ENCODE peak calls at places on chromosomes 1 and 21, in ten cellular contexts. X, S, V, H, D, R, T, N, J and C are unnamed samples. For H3K4me1 and H3K27me3, the result is how much of the 10 kb centered on the place peaks cover.

GRCh38 chr1:110630770-110631663 is 24.9 kb upstream of the KCNA2 start:
- DNase-seq in D (peak), X (no peak), T (no peak), H (peak), S (peak), R (peak), J (peak), N (peak), V (peak), C (peak)

GRCh38 chr1:117339866-117340357 is 27.3 kb upstream of the MAN1A2 start:
- DNase-seq in X (no peak), S (no peak), N (peak), T (no peak), J (no peak), D (peak), V (peak), H (peak), R (no peak), C (no peak)

GRCh38 chr1:47755368-47755990 is 241.7 kb downstream of the TRABD2B start:
- DNase-seq in J (peak), D (peak), T (no peak), N (peak), X (peak), V (no peak), H (peak), R (no peak), S (no peak), C (peak)

GRCh38 chr1:150477320-150477719 is 9.9 kb upstream of the TARS2 start:
- DNase-seq in V (no peak), X (no peak), D (no peak), H (no peak), N (no peak), S (no peak), T (no peak), R (no peak), J (no peak), C (peak)

GRCh38 chr1:238061967-238062613 is 171.4 kb upstream of the ZP4 start:
- DNase-seq in H (no peak), S (no peak), D (no peak), J (no peak), N (no peak), R (no peak), V (no peak), X (no peak), T (no peak), C (no peak)

GRCh38 chr21:36693144-36694040 is 5.5 kb upstream of the SIM2 start:
- DNase-seq in R (no peak), J (no peak), S (no peak), T (no peak), X (no peak), V (no peak), N (no peak), D (no peak), H (no peak), C (no peak)

GRCh38 chr1:158153179-158153578 is 27.5 kb upstream of the CD1D start:
- DNase-seq in N (no peak), R (no peak), V (no peak), H (no peak), S (no peak), T (no peak), D (no peak), X (no peak), J (no peak), C (no peak)

GRCh38 chr1:110783292-110783918 is 89.5 kb upstream of the CD53 start:
- DNase-seq in S (no peak), N (peak), V (no peak), D (peak), R (no peak), X (no peak), H (peak), T (no peak), J (peak), C (no peak)

GRCh38 chr1:245843101-245843500 is 664.0 kb downstream of the SMYD3 start:
- DNase-seq in N (no peak), R (no peak), X (no peak), D (no peak), H (no peak), J (no peak), S (no peak), V (no peak), T (no peak), C (no peak)

GRCh38 chr1:30586671-30587070 is 136.7 kb downstream of the MATN1 start:
- DNase-seq in T (no peak), R (no peak), H (no peak), X (no peak), V (no peak), S (no peak), J (no peak), N (no peak), D (no peak), C (no peak)

GRCh38 chr1:12778061-12778460 is 4.5 kb downstream of the PRAMEF12 start:
- DNase-seq in N (no peak), X (no peak), J (no peak), H (no peak), R (no peak), D (no peak), S (no peak), V (no peak), T (no peak), C (no peak)

GRCh38 chr1:99481391-99481996 is 164.4 kb upstream of the PALMD start:
- DNase-seq in X (no peak), N (peak), T (no peak), V (peak), H (peak), J (no peak), D (peak), S (no peak), R (no peak), C (no peak)

GRCh38 chr1:43536196-43536863 is 5.6 kb downstream of the PTPRF start:
- DNase-seq in J (peak), H (no peak), R (no peak), T (no peak), V (no peak), S (no peak), N (peak), D (no peak), X (no peak), C (no peak)

GRCh38 chr21:41615613-41616012 is 107.7 kb upstream of the TMPRSS2 start:
- DNase-seq in S (no peak), V (no peak), X (no peak), T (no peak), H (no peak), N (no peak), R (no peak), D (no peak), J (no peak), C (no peak)

GRCh38 chr1:1462318-1462966 is 9.1 kb upstream of the ATAD3B start:
- DNase-seq in N (peak), R (peak), H (peak), S (peak), T (no peak), J (no peak), V (no peak), X (no peak), D (no peak), C (peak)

GRCh38 chr1:203149188-203149840 is 21.8 kb downstream of the ADORA1 start:
- DNase-seq in J (no peak), H (no peak), R (no peak), X (no peak), V (no peak), N (peak), S (no peak), T (no peak), D (no peak), C (no peak)

GRCh38 chr1:44881011-44881632 is 38.1 kb upstream of the PTCH2 start:
- DNase-seq in S (no peak), V (no peak), N (no peak), R (no peak), X (no peak), H (no peak), D (no peak), J (no peak), T (no peak), C (no peak)

GRCh38 chr1:17328855-17329254 is 20.9 kb downstream of the PADI4 start:
- DNase-seq in X (no peak), H (no peak), R (no peak), T (no peak), D (no peak), J (no peak), S (no peak), V (no peak), N (no peak), C (no peak)

GRCh38 chr1:201885531-201886075 is 3.1 kb upstream of the SHISA4 start:
- DNase-seq in X (peak), S (peak), H (peak), D (peak), R (no peak), T (no peak), J (no peak), V (peak), N (no peak), C (peak)

GRCh38 chr1:209844695-209845404 is 17.1 kb downstream of the UTP25 start:
- DNase-seq in H (no peak), V (no peak), J (no peak), T (no peak), N (no peak), D (no peak), X (no peak), S (no peak), R (no peak), C (no peak)

GRCh38 chr21:33219300-33219699 is 10.4 kb upstream of the IFNAR2 start:
- DNase-seq in R (no peak), X (no peak), V (no peak), H (no peak), S (no peak), J (no peak), D (no peak), N (no peak), T (no peak), C (no peak)

GRCh38 chr21:45091540-45092322 is 17.4 kb downstream of the ADARB1 start:
- DNase-seq in X (no peak), J (no peak), D (no peak), T (no peak), N (no peak), S (no peak), H (no peak), V (no peak), R (no peak), C (no peak)

GRCh38 chr1:27473755-27474154 is 16.2 kb downstream of the WASF2 start:
- DNase-seq in D (no peak), N (no peak), R (no peak), X (no peak), H (peak), T (no peak), V (no peak), J (no peak), S (no peak), C (no peak)

GRCh38 chr21:15617968-15618367 is 111.8 kb upstream of the USP25 start:
- DNase-seq in T (no peak), N (no peak), S (no peak), X (no peak), H (no peak), D (no peak), R (no peak), J (no peak), V (no peak), C (no peak)

GRCh38 chr1:175757381-175758015 is 14.1 kb upstream of the TNR start:
- DNase-seq in R (no peak), S (no peak), H (peak), J (peak), X (no peak), D (peak), V (no peak), T (no peak), N (peak), C (peak)

GRCh38 chr1:101051688-101052638 is 26.4 kb upstream of the DPH5 start:
- DNase-seq in N (no peak), V (no peak), T (no peak), D (no peak), R (no peak), J (no peak), H (no peak), S (no peak), X (no peak), C (no peak)

GRCh38 chr1:68346192-68346808 is 103.5 kb downstream of the RPE65 start:
- DNase-seq in N (no peak), T (no peak), V (no peak), J (no peak), S (no peak), X (no peak), H (no peak), R (no peak), D (peak), C (no peak)

GRCh38 chr1:151547119-151547899 is 7.2 kb downstream of the TUFT1 start:
- DNase-seq in R (peak), D (peak), S (no peak), T (no peak), N (peak), V (peak), H (peak), X (peak), J (peak), C (no peak)

GRCh38 chr1:50271968-50272578 is 151.2 kb downstream of the DMRTA2 start:
- DNase-seq in H (peak), V (no peak), S (no peak), D (peak), R (no peak), J (peak), T (no peak), N (peak), X (no peak), C (peak)

GRCh38 chr1:9500756-9501754 is 38.2 kb upstream of the SLC25A33 start:
- DNase-seq in V (no peak), S (no peak), T (no peak), D (no peak), J (no peak), X (no peak), R (no peak), N (no peak), H (no peak), C (no peak)

GRCh38 chr1:39045231-39045630 is 19.1 kb downstream of the NDUFS5 start:
- DNase-seq in R (no peak), D (no peak), H (no peak), X (peak), N (no peak), T (no peak), S (no peak), J (no peak), V (no peak), C (no peak)

GRCh38 chr1:81109038-81109437 is 691.7 kb upstream of the ADGRL2 start:
- DNase-seq in H (no peak), N (no peak), T (no peak), D (no peak), J (no peak), S (peak), R (no peak), V (no peak), X (no peak), C (no peak)

GRCh38 chr1:156009404-156009803 is 11.3 kb downstream of the SSR2 start:
- DNase-seq in X (no peak), T (no peak), R (no peak), J (no peak), V (no peak), H (no peak), N (no peak), D (no peak), S (no peak), C (no peak)

GRCh38 chr1:32761253-32761877 is 55.8 kb downstream of the YARS1 start:
- DNase-seq in V (peak), N (peak), S (no peak), J (peak), R (peak), X (no peak), H (peak), T (no peak), D (peak), C (peak)

GRCh38 chr1:226497991-226498689 is 50.4 kb upstream of the STUM start:
- DNase-seq in X (no peak), N (no peak), H (no peak), V (no peak), R (no peak), S (no peak), D (no peak), T (no peak), J (peak), C (no peak)

DNA sequence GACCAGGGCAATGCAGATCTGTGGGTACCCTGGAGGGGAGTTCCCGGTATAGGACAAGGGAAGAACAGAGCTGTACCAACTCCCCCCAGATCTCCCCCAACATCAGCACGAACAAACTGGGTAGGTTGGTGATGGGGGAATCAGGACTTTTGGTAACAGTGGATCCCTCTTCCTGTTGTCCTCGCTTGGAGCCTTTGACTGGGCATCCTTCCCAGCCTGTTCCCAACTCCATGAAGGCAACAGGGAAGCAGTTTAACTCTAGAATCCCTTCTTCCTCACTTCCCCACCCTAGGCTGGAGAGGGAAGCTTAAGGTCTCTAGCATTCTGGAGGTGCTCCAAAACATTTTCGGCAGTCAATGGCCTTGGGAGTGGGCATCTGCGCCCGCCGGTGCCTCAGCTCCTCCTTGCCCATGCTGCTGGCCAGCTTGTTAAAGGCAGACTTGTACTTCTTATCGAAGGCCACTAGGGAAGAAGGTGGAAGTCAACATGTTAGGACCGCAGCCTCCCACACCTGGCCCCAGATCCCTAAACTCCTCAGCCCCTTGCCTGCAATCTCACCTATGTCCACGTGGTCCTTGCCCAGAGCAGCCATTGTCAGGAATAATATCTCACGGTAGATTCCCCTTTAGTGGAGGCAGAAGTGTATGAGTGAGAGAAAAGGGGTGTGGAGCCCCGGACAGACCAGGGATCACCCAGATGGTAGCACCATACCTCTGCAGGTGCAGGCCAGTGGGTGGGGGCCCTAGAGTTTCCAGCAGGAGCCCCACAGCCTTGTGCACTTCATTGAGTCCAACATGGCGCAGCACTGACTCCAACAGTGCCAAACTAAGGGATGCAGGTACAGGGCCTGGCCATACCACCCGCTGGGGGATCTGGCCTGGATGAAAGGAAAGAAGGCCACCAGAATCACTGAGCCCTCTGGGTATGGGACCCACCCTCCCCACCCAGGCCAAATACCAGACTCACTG is 7.5 kb upstream of the GATAD2B start:
- DNase-seq in H (no peak), V (no peak), R (no peak), T (no peak), J (no peak), X (no peak), S (no peak), D (no peak), N (no peak), C (no peak)
- TF ChIP-seq POLR2A in H (no peak), V (no peak), R (no peak), T (no peak), J (no peak), X (no peak), S (no peak), D (no peak), N (no peak), C (no peak)

GRCh38 chr1:21292503-21292990 is 2.3 kb upstream of the ECE1 start:
- DNase-seq in H (no peak), V (no peak), T (no peak), J (no peak), D (no peak), X (no peak), R (no peak), N (no peak), S (no peak), C (no peak)

GRCh38 chr1:21290546-21290944 is 282 bp upstream of the ECE1 start:
- DNase-seq in H (no peak), T (no peak), D (no peak), N (no peak), X (no peak), R (no peak), S (no peak), J (no peak), V (no peak), C (peak)

GRCh38 chr1:21292991-21293536 is 2.8 kb upstream of the ECE1 start:
- DNase-seq in R (no peak), X (no peak), N (no peak), T (no peak), J (no peak), S (no peak), D (no peak), H (no peak), V (no peak), C (peak)

GRCh38 chr1:21291184-21291583 is 921 bp upstream of the ECE1 start:
- DNase-seq in J (no peak), N (no peak), X (no peak), D (no peak), T (no peak), S (peak), R (no peak), V (no peak), H (no peak), C (no peak)

DNA sequence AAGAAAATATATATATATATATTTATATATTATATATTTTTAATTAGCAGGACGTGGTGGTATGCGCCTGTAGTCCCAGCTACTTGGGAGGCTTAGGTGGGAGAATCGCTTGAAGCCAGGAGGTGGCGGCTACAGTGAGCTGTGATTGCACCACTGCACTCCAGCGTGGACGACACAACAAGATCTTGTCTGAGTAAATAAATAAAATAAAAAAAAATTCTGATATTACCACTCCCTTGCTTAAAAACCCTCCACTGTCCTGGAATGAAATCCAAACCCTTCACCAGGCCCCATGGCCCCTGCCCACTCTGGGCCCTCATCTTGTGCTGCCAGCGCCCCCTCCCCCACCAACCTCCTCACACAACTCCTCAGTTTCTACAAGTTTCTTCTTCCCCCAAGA is 1.7 kb upstream of the ECE1 start:
- DNase-seq in V (no peak), S (peak), R (no peak), N (no peak), T (no peak), X (no peak), D (no peak), H (no peak), J (no peak), C (no peak)
- H3K4me1 ChIP-seq in V (under half), S (under half), R (under half), N (half or more), T (half or more), X (half or more), D (under half), H (under half), J (half or more), C (under half)

GRCh38 chr1:183223467-183223866 is 37.4 kb downstream of the LAMC2 start:
- DNase-seq in N (no peak), H (peak), J (no peak), R (no peak), S (no peak), D (no peak), V (no peak), X (no peak), T (no peak), C (no peak)
- H3K27me3 ChIP-seq in N (under half), H (under half), J (under half), R (under half), S (under half), D (under half), V (under half), X (under half), T (under half), C (under half)

DNA sequence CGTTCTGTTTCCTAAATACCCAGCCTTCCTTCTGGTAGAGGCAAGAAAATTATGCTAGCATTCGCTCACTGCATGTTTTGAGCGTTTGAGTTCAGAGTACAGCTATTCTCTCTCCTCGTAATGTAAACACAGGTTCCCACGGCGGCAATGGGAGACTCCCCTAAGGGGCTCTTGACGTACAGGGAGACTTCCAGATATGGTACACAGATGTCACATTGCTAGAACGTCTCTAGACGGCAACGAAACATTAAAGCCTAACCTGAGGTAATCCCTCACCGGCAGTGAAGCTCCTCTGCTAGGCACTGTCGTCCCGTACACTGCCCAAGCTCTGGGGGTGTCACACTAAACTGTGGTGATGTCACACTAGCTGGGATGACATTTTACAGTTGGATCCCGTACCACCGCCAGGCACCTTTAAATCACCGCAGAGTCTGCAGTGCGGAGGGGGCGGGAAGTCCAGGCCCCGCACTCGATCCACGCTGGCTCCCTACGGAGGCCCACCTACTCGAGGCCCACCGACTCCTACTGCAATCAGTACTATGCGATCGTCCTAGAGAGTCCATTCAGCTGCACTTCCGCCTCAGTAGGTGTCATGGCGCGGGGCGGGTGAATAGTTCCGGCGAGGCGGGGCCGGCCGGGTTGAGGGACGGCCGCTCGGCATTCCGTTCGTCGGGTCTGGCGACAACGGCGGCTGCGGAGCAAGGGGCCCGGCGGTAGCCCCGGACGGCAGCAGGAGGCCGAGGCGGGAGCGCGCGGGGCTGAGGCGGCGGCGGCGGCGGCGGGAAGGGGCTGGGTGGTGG is at the start of gene HIPK1:
- DNase-seq in S (peak), N (peak), X (peak), V (peak), R (peak), H (peak), T (peak), J (peak), D (peak), C (peak)
- TF ChIP-seq POLR2A in S (peak), N (peak), X (peak), V (peak), R (peak), H (peak), T (peak), J (peak), D (peak), C (peak)

GRCh38 chr1:6272476-6273270 is 11.8 kb upstream of the GPR153 start:
- DNase-seq in H (no peak), X (no peak), D (no peak), J (no peak), S (no peak), T (no peak), N (no peak), R (peak), V (no peak), C (no peak)
- H3K4me1 ChIP-seq in H (under half), X (under half), D (under half), J (under half), S (under half), T (under half), N (under half), R (under half), V (under half), C (under half)